ENCODE peak calls at places on chromosomes 2 and 18, in seven cellular contexts. F is lung; E is CD8-positive, alpha-beta T cell; Y is K562; M is breast epithelium; L is dorsolateral prefrontal cortex; G is astrocyte of the spinal cord. D is an unnamed sample.

GRCh38 chr2:231541605-231542509 is 11.6 kb upstream of the NMUR1 start:
- DNase-seq in F (no peak), Y (peak), G (no peak), E (no peak), M (no peak), L (no peak), D (peak)

GRCh38 chr2:31124904-31125303 is 13.3 kb downstream of the GALNT14 start:
- DNase-seq in E (no peak), Y (no peak), F (no peak), G (no peak), M (no peak), L (no peak), D (no peak)

GRCh38 chr2:213253162-213253561 is 31.1 kb upstream of the SPAG16 start:
- DNase-seq in L (no peak), F (no peak), Y (no peak), E (no peak), G (no peak), M (no peak), D (no peak)

GRCh38 chr2:165196411-165196810 is 7.4 kb downstream of the SCN3A start:
- DNase-seq in E (no peak), G (no peak), Y (no peak), F (no peak), M (no peak), L (no peak), D (no peak)

GRCh38 chr2:232239956-232240681 is 138.4 kb upstream of the ALPP start:
- DNase-seq in M (no peak), L (no peak), E (no peak), F (no peak), G (no peak), Y (no peak), D (no peak)

GRCh38 chr2:226905718-226906438 is 70.0 kb downstream of the RHBDD1 start:
- DNase-seq in G (no peak), M (no peak), L (no peak), E (no peak), F (no peak), Y (no peak), D (peak)

GRCh38 chr2:241217320-241218031 is 29.0 kb downstream of the ANO7 start:
- DNase-seq in E (no peak), G (peak), F (peak), M (peak), Y (peak), L (peak), D (peak)

GRCh38 chr2:32946314-32947075 is at the start of gene LTBP1:
- DNase-seq in M (peak), Y (peak), F (peak), L (peak), G (peak), E (peak), D (peak)

GRCh38 chr2:207282916-207283315 is 117.2 kb upstream of the KLF7 start:
- DNase-seq in M (no peak), G (no peak), L (no peak), E (no peak), Y (no peak), F (no peak), D (no peak)

GRCh38 chr2:151379191-151379590 is 21.8 kb downstream of the TNFAIP6 start:
- DNase-seq in L (no peak), M (no peak), F (no peak), E (no peak), G (peak), Y (no peak), D (no peak)

GRCh38 chr2:240246173-240246820 is 105.8 kb upstream of the OTOS start:
- DNase-seq in E (no peak), Y (no peak), M (no peak), F (no peak), G (no peak), L (no peak), D (no peak)

GRCh38 chr2:209663149-209663548 is 108.5 kb upstream of the UNC80 start:
- DNase-seq in E (no peak), F (no peak), Y (no peak), M (no peak), L (no peak), G (peak), D (no peak)

GRCh38 chr2:58710795-58711279 is 469.7 kb upstream of the FANCL start:
- DNase-seq in G (no peak), E (no peak), Y (no peak), M (no peak), L (no peak), F (no peak), D (no peak)

GRCh38 chr18:75421656-75422055 is 5.8 kb downstream of the SMIM21 start:
- DNase-seq in G (no peak), L (no peak), E (no peak), Y (no peak), F (no peak), M (no peak), D (no peak)

GRCh38 chr2:105571445-105571987 is 172.7 kb upstream of the FHL2 start:
- DNase-seq in M (no peak), E (no peak), Y (no peak), L (no peak), F (no peak), G (no peak), D (peak)

GRCh38 chr2:239157766-239158165 is 243.1 kb downstream of the HDAC4 start:
- DNase-seq in L (peak), M (peak), F (no peak), G (no peak), E (no peak), Y (peak), D (peak)

GRCh38 chr2:9797681-9798556 is 45.4 kb upstream of the TAF1B start:
- DNase-seq in G (no peak), M (peak), Y (no peak), F (no peak), E (no peak), L (no peak), D (no peak)

GRCh38 chr18:11849845-11850747 is 1.1 kb upstream of the CHMP1B start:
- DNase-seq in F (peak), L (peak), M (peak), Y (peak), G (peak), E (peak), D (peak)

GRCh38 chr18:78984941-78985784 is 5.5 kb downstream of the SALL3 start:
- DNase-seq in M (no peak), L (no peak), Y (no peak), E (no peak), G (peak), F (peak), D (peak)

GRCh38 chr2:101148777-101149176 is 2.4 kb downstream of the TBC1D8 start:
- DNase-seq in E (no peak), L (no peak), M (no peak), G (no peak), Y (no peak), F (no peak), D (no peak)

GRCh38 chr2:101151141-101151858 is at the start of gene TBC1D8:
- DNase-seq in M (peak), G (peak), F (peak), Y (peak), L (peak), E (peak), D (peak)

GRCh38 chr2:101150306-101151140 is 659 bp downstream of the TBC1D8 start:
- DNase-seq in L (peak), M (no peak), E (no peak), F (no peak), Y (peak), G (no peak), D (peak)

GRCh38 chr2:101147971-101148370 is 3.2 kb downstream of the TBC1D8 start:
- DNase-seq in E (no peak), L (no peak), F (no peak), Y (no peak), M (no peak), G (no peak), D (no peak)

GRCh38 chr2:101149241-101150192 is 1.7 kb downstream of the TBC1D8 start:
- DNase-seq in G (no peak), L (no peak), Y (no peak), M (no peak), E (no peak), F (no peak), D (no peak)
- TF ChIP-seq CTCF in G (no peak), L (no peak), Y (no peak), M (no peak), E (no peak), F (no peak), D (no peak)

DNA sequence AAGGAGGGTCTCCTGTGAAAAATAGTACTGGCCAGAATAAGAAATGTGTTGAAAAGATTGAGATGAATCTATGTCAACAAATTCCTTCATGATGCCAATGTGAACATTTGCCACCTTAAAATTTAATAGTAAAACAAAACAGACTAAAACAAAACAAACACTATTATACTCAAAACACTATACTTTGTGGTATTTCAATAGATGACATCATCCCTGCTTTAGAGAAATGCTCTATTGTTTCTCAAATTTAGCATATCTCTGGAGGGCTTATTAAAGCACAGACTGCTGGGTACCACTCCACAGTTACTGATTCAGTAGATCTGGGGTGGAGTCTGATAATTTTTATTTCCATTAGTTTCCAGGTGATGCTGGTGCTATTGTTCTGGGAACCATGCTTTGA is 579.4 kb upstream of the FAM98A start:
- DNase-seq in E (no peak), M (no peak), L (no peak), F (no peak), G (no peak), Y (no peak), D (no peak)
- H3K4me3 ChIP-seq in E (no peak), M (no peak), L (no peak), F (no peak), G (no peak), Y (no peak), D (no peak)

GRCh38 chr2:234916674-234917073 is 35.1 kb upstream of the SH3BP4 start:
- DNase-seq in F (no peak), G (no peak), M (no peak), Y (no peak), E (no peak), L (no peak), D (no peak)
- TF ChIP-seq CTCF in F (no peak), G (no peak), M (no peak), Y (no peak), E (no peak), L (no peak), D (no peak)

DNA sequence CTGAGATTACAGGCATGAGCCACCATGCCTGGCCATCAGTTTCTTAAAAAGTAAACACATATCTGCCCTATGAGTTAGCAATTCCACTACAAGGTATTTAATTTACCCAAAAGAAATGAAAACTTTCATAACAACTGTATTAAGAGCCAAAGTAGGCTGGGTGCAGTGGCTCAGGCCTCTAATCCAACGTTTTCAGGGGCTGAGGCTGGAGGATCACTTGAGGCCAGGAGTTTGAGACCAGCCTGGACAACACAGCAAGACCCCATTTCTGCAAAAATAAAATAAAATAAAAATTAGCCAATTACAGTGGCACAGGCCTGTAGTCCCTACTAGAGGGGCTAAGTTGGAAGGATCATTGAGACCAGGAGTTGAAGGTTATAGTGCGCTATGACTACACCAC is 6.5 kb downstream of the ROCK2 start:
- DNase-seq in E (no peak), M (no peak), F (no peak), G (no peak), L (no peak), Y (no peak), D (no peak)
- H3K4me3 ChIP-seq in E (no peak), M (no peak), F (no peak), G (no peak), L (no peak), Y (no peak), D (no peak)

GRCh38 chr2:237766334-237766733 is 32.2 kb upstream of the RBM44 start:
- DNase-seq in L (no peak), G (peak), F (no peak), M (no peak), E (no peak), Y (no peak), D (no peak)
- TF ChIP-seq CTCF in L (no peak), G (no peak), F (no peak), M (no peak), E (no peak), Y (no peak), D (no peak)

GRCh38 chr2:54106631-54107454 is 8.6 kb upstream of the ACYP2 start:
- DNase-seq in F (no peak), E (no peak), M (no peak), Y (peak), G (peak), L (peak), D (peak)
- H3K4me3 ChIP-seq in F (no peak), E (no peak), M (no peak), Y (no peak), G (no peak), L (peak), D (no peak)

DNA sequence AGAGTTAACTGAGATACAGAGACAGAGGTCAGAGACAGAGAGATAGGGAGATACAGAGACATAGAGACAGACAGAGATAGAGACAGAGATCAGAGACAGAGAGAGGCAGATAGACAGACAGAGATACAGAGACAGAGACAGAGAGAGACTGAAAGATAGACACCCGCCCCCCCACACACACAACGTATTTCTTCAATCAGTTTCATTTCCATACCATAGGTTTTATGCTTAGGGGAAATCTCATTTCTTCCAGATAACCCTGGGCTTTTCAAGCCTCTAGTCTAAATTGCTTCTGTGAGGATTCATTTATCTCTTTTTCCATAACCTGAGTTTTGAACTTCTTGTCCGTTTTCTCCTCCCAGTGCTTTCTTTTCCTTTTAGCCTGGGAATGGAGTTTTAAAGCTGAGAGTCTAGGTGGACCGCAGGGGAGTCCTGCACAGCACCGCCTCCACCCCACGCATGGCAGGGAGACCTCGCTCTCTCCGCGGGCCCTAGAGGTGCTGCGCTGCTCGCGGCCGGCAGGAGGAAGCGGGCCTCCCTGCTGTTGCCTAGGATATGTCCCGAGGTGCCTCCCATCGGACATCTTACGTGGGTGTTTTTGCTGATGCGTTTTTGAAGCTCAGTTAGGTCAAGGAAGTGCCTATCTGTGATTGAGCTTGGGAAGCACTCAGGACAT is 94.7 kb downstream of the CD8B2 start:
- DNase-seq in E (peak), Y (peak), L (no peak), G (peak), F (no peak), M (no peak), D (peak)
- TF ChIP-seq CTCF in E (no peak), Y (no peak), L (no peak), G (peak), F (no peak), M (no peak), D (peak)

GRCh38 chr18:22467760-22468553 is 50.2 kb upstream of the CTAGE1 start:
- DNase-seq in L (no peak), M (no peak), E (no peak), Y (no peak), F (no peak), G (peak), D (no peak)
- H3K4me3 ChIP-seq in L (no peak), M (no peak), E (no peak), Y (no peak), F (no peak), G (no peak), D (no peak)

DNA sequence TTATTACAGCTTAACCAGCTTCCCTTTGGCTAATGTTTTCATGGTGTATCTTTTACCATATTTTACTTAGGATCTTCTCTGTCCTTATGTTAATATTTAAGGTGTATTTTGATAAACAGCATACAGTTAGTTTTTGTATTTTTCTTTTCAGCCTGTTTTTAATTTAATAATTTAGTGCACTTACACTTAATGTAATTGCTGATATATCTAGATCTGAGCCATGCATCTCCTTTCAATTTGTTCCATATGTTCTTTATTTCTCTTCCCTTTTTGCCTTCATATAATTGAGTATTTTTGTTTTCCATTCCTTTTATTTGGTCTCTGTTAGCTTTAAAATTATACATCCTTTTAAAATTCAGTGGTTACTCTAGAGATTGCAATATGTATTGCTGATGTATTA is 78.8 kb downstream of the SMC6 start:
- DNase-seq in L (no peak), M (no peak), F (no peak), Y (no peak), E (no peak), G (no peak), D (no peak)
- TF ChIP-seq CTCF in L (no peak), M (no peak), F (no peak), Y (no peak), E (no peak), G (no peak), D (no peak)

DNA sequence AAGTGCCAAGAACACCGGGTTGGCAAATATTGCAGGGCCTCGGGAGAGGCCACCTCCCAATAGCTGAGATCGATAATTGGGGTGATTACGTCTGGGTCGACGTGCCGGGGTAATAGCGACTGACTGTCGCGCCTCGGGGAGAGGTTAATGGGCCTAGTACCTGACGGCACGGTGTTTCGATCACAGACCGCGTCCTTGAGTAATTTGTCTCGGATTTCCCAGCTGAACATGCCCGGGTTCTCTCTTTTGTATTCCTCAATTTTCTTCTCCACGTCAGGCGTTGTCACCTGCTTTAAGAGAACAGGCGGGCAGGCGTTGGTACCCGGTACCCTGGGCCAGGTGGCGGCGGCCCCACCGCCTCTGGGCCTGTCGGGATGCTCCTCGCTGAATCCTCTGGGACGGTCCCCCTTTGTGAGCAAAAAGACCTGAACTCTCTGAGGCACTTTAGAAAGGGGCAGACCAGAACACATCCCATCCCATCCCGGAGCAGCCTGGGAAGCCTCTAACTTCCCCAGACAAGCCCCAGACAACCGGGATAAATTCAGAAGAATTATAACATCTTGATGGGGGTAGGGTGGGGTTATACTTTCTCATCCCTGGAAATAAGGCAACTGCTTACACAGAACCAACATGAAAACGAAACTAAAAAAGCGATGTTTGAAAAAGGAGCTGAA is 3.3 kb downstream of the PAX3 start:
- DNase-seq in G (peak), L (no peak), E (no peak), Y (no peak), F (no peak), M (no peak), D (no peak)
- H3K4me3 ChIP-seq in G (peak), L (peak), E (no peak), Y (no peak), F (no peak), M (peak), D (no peak)